ENCODE peak calls at places on chromosomes 4 and X, in six cellular contexts. I, H, B, E, Q and S are unnamed samples.

GRCh38 chr4:94399721-94400120 is 52.0 kb upstream of the PDLIM5 start:
- DNase-seq in I (no peak), Q (no peak), H (no peak), E (no peak), B (no peak), S (no peak)

GRCh38 chr4:140100771-140101170 is 53.2 kb downstream of the MAML3 start:
- DNase-seq in B (no peak), I (no peak), Q (no peak), H (no peak), E (no peak), S (no peak)

GRCh38 chrX:13659057-13659456 is 6.1 kb downstream of the TCEANC start:
- DNase-seq in I (no peak), E (no peak), B (no peak), H (no peak), Q (no peak), S (no peak)

GRCh38 chrX:36957425-36958328 is 50.5 kb upstream of the FAM47C start:
- DNase-seq in H (peak), B (no peak), E (no peak), Q (no peak), I (peak), S (no peak)

GRCh38 chr4:188444500-188444899 is 305.3 kb downstream of the TRIML1 start:
- DNase-seq in I (no peak), Q (no peak), E (no peak), H (no peak), B (no peak), S (no peak)

GRCh38 chr4:176156656-176157055 is 38.7 kb downstream of the SPATA4 start:
- DNase-seq in H (no peak), E (no peak), B (no peak), Q (no peak), I (no peak), S (peak)

GRCh38 chrX:13627306-13627705 is 25.6 kb upstream of the TCEANC start:
- DNase-seq in Q (no peak), B (no peak), H (no peak), I (no peak), E (no peak), S (no peak)

GRCh38 chr4:4789462-4789861 is 70.0 kb upstream of the MSX1 start:
- DNase-seq in B (no peak), E (no peak), Q (no peak), H (no peak), I (no peak), S (no peak)

GRCh38 chr4:73832651-73833237 is 3.7 kb upstream of the CXCL6 start:
- DNase-seq in E (no peak), Q (no peak), I (no peak), B (no peak), H (no peak), S (no peak)

GRCh38 chr4:110059556-110060191 is 138.7 kb downstream of the ELOVL6 start:
- DNase-seq in E (no peak), B (no peak), H (no peak), Q (peak), I (no peak), S (no peak)

GRCh38 chr4:186068581-186069402 is at the start of gene TLR3:
- DNase-seq in I (peak), Q (peak), H (no peak), B (no peak), E (no peak), S (no peak)

GRCh38 chr4:156581693-156582092 is 389.9 kb downstream of the PDGFC start:
- DNase-seq in E (peak), H (no peak), I (no peak), B (no peak), Q (no peak), S (no peak)

GRCh38 chrX:30620980-30621716 is 32.1 kb upstream of the GK start:
- DNase-seq in B (no peak), H (no peak), Q (peak), I (peak), E (no peak), S (peak)

GRCh38 chr4:97016186-97016945 is 1126.9 kb downstream of the STPG2 start:
- DNase-seq in B (no peak), I (peak), E (no peak), H (no peak), Q (no peak), S (no peak)

GRCh38 chr4:114509340-114509739 is 89.3 kb upstream of the UGT8 start:
- DNase-seq in E (no peak), H (no peak), B (no peak), Q (no peak), I (no peak), S (no peak)

GRCh38 chr4:183600189-183600685 is 58.7 kb downstream of the RWDD4 start:
- DNase-seq in B (peak), H (no peak), Q (peak), E (no peak), I (no peak), S (no peak)

GRCh38 chrX:19886375-19886774 is 1.0 kb downstream of the SH3KBP1 start:
- DNase-seq in B (no peak), H (no peak), Q (no peak), E (no peak), I (no peak), S (no peak)